ENCODE peak calls at places on chromosome 1, in nine cellular contexts. Q is A549; G is upper lobe of right lung; R is naive thymus-derived CD8-positive, alpha-beta T cell; A is activated T-cell treated with anti-CD3 and anti-CD28 coated beads for 24 hours; N is NCI-H1417; V is ELF-1; E is activated T-helper 9 cell treated with anti-CD3 and anti-CD28 coated beads, Interleukin-2, amount 50 U/mL, for 16 hours; M is left ventricle myocardium superior. U is an unnamed sample.

GRCh38 chr1:100036718-100037664 is 67.2 kb downstream of the SLC35A3 start:
- DNase-seq in Q (no peak), N (no peak), M (no peak), R (no peak), V (peak), E (no peak), G (no peak), A (no peak), U (no peak)

GRCh38 chr1:240226102-240226501 is 134.4 kb downstream of the FMN2 start:
- DNase-seq in N (no peak), E (no peak), V (no peak), G (no peak), A (no peak), M (no peak), Q (no peak), R (no peak), U (no peak)

GRCh38 chr1:52726265-52727113 is at the start of gene ZYG11B:
- DNase-seq in R (peak), Q (peak), G (peak), A (peak), E (peak), M (peak), V (peak), N (peak), U (peak)

GRCh38 chr1:36775716-36776115 is 258.6 kb downstream of the GRIK3 start:
- DNase-seq in R (no peak), A (no peak), N (no peak), M (no peak), V (no peak), Q (no peak), G (no peak), E (no peak), U (no peak)

GRCh38 chr1:68231627-68232303 is 558 bp downstream of the WLS start:
- DNase-seq in N (no peak), R (no peak), A (no peak), V (no peak), M (peak), Q (peak), E (no peak), G (peak), U (peak)

GRCh38 chr1:21050031-21050430 is 126.7 kb downstream of the EIF4G3 start:
- DNase-seq in V (no peak), E (no peak), G (no peak), M (no peak), A (no peak), R (no peak), Q (no peak), N (no peak), U (no peak)

GRCh38 chr1:59699227-59699847 is 115.4 kb upstream of the HOOK1 start:
- DNase-seq in N (peak), R (peak), G (no peak), M (no peak), E (no peak), A (no peak), Q (peak), V (peak), U (peak)

GRCh38 chr1:239242404-239242803 is 144.0 kb upstream of the CHRM3 start:
- DNase-seq in A (no peak), E (no peak), N (no peak), M (no peak), V (no peak), G (no peak), R (no peak), Q (no peak), U (no peak)

GRCh38 chr1:161038523-161039153 is at the start of gene TSTD1:
- DNase-seq in E (peak), V (peak), R (peak), Q (no peak), A (peak), M (peak), G (peak), N (peak), U (peak)

GRCh38 chr1:115883240-115883639 is 42.3 kb upstream of the NHLH2 start:
- DNase-seq in N (no peak), V (no peak), E (no peak), M (no peak), A (no peak), G (no peak), Q (no peak), R (no peak), U (no peak)

U was measured in iPS-NIHi11.